ENCODE peak calls at places on chromosomes 5 and 9, in four cellular contexts. C is breast epithelium, B is HAP-1, W is heart right ventricle. E is an unnamed sample.

GRCh38 chr5:132458226-132458560 is 32.4 kb downstream of the IRF1 start:
- DNase-seq in C (no peak), W (no peak), B (no peak), E (no peak)

GRCh38 chr9:114038724-114039313 is 39.3 kb downstream of the AMBP start:
- DNase-seq in W (no peak), B (peak; percentile 1), C (no peak), E (no peak)

GRCh38 chr9:111301195-111301594 is 28.8 kb downstream of the OR2K2 start:
- DNase-seq in B (no peak), C (no peak), W (no peak), E (no peak)

GRCh38 chr5:54895816-54896341 is 89.5 kb downstream of the ESM1 start:
- DNase-seq in W (peak; percentile 29), C (peak; percentile 25), B (no peak), E (peak; percentile 34)

GRCh38 chr9:129396365-129396708 is 218.3 kb upstream of the IER5L start:
- DNase-seq in W (no peak), B (no peak), C (no peak), E (no peak)

GRCh38 chr9:133726401-133727276 is 11.5 kb downstream of the SARDH start:
- DNase-seq in W (peak; percentile 62), C (peak; percentile 37), B (peak; percentile 61), E (peak; percentile 74)

GRCh38 chr5:59099270-59099994 is 516.6 kb downstream of the RAB3C start:
- DNase-seq in W (no peak), B (no peak), C (no peak), E (no peak)

GRCh38 chr5:180328296-180329137 is 24.6 kb downstream of the GFPT2 start:
- DNase-seq in B (peak; percentile 90), C (peak; percentile 37), W (peak; percentile 70), E (peak; percentile 93)

GRCh38 chr5:145056805-145057204 is 778.3 kb downstream of the PRELID2 start:
- DNase-seq in B (no peak), C (no peak), W (no peak), E (no peak)

GRCh38 chr9:114223564-114224246 is 68.4 kb downstream of the COL27A1 start:
- DNase-seq in C (no peak), B (no peak), W (no peak), E (no peak)

GRCh38 chr5:114185274-114185673 is 176.6 kb upstream of the KCNN2 start:
- DNase-seq in C (no peak), B (no peak), W (peak; percentile 66), E (no peak)

GRCh38 chr9:13904746-13905145 is 409.2 kb downstream of the NFIB start:
- DNase-seq in C (no peak), B (no peak), W (no peak), E (no peak)

GRCh38 chr9:32627394-32627954 is 8.0 kb downstream of the TAF1L start:
- DNase-seq in C (no peak), B (no peak), W (no peak), E (no peak)

GRCh38 chr9:126952180-126952960 is 37.8 kb downstream of the RALGPS1 start:
- DNase-seq in W (no peak), B (no peak), C (no peak), E (no peak)

GRCh38 chr5:88188458-88189132 is 80.0 kb downstream of the TMEM161B start:
- DNase-seq in W (no peak), C (no peak), B (no peak), E (no peak)

GRCh38 chr9:109307380-109308240 is 13.2 kb downstream of the EPB41L4B start:
- DNase-seq in C (no peak), B (no peak), W (no peak), E (peak; percentile 94)

GRCh38 chr5:3789519-3790193 is 194.0 kb downstream of the IRX1 start:
- DNase-seq in B (no peak), W (no peak), C (no peak), E (no peak)

GRCh38 chr5:56494300-56494704 is 261.2 kb upstream of the ANKRD55 start:
- DNase-seq in C (no peak), B (no peak), W (peak; percentile 26), E (no peak)

GRCh38 chr5:143850050-143850713 is 38.2 kb downstream of the HMHB1 start:
- DNase-seq in B (no peak), C (no peak), W (no peak), E (no peak)

GRCh38 chr9:115691686-115692085 is 461.9 kb upstream of the PAPPA start:
- DNase-seq in B (no peak), W (no peak), C (no peak), E (no peak)

GRCh38 chr5:82521431-82522051 is 243.4 kb upstream of the RPS23 start:
- DNase-seq in W (no peak), B (no peak), C (no peak), E (no peak)

GRCh38 chr9:123478160-123478559 is 122.2 kb downstream of the CRB2 start:
- DNase-seq in B (no peak), W (no peak), C (no peak), E (no peak)

GRCh38 chr5:90948969-90949368 is 390.4 kb downstream of the ADGRV1 start:
- DNase-seq in W (no peak), B (no peak), C (no peak), E (no peak)

GRCh38 chr5:61097465-61097864 is 64.8 kb downstream of the SMIM15 start:
- DNase-seq in C (no peak), W (no peak), B (no peak), E (no peak)

GRCh38 chr5:179375966-179376365 is 30.7 kb upstream of the ADAMTS2 start:
- DNase-seq in C (no peak), W (no peak), B (peak; percentile 7), E (no peak)

GRCh38 chr9:15696979-15697378 is 144.1 kb downstream of the CCDC171 start:
- DNase-seq in W (no peak), C (no peak), B (no peak), E (no peak)

GRCh38 chr9:98998441-98999151 is 54.9 kb downstream of the COL15A1 start:
- DNase-seq in B (peak; percentile 85), W (peak; percentile 91), C (peak; percentile 43), E (peak; percentile 77)

GRCh38 chr9:95017062-95017461 is 290.6 kb downstream of the AOPEP start:
- DNase-seq in W (no peak), B (no peak), C (no peak), E (no peak)
- H3K4me3 ChIP-seq in W (no peak overlapping the region), B (no peak overlapping the region), C (no peak overlapping the region), E (no peak overlapping the region)

DNA sequence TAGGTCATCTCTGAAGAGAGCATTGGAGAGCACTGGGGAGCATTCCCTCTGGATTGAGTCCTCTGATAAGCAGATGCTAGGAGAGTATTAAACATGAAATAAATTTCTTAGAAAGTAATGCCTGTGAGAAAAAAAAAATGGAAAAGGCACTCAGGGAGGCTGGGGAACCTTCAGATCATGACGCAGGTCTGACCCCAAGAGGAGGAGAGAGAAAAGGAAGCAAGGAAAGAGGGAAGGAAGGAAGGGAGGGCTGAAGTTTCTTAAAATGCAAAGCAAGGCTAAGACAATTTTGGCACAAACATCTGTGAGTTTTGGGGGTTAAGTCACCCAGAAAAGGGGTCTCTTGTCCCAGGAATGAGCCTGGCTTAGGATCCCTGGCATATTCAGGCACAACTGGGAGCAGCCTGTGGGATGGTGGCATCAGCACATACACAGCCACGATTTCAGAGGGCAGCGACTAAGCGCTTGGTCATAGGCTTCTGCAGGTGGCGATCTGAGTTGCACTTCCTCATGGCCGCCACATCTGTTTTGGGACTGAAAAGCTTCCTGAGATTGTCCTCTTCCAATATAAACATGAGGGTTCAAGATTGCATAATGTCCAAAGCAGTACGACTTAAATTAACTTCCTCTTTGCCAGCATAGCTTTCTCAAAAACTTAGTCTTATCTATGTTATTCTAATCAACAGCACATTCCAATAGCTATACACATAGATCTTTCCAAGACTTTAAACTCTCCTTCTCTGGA is 692.7 kb downstream of the DNAH5 start:
- DNase-seq in C (no peak), B (no peak), W (no peak), E (no peak)
- H3K9me3 ChIP-seq in C (no peaks in the 10 kb centered on the region), B (no peaks in the 10 kb centered on the region), W (no peaks in the 10 kb centered on the region), E (peaks cover 14% of the 10 kb centered on the region)

GRCh38 chr5:64181440-64181839 is 15.8 kb downstream of the RNF180 start:
- DNase-seq in B (no peak), W (no peak), C (no peak), E (no peak)
- H3K4me3 ChIP-seq in B (no peak overlapping the region), W (no peak overlapping the region), C (no peak overlapping the region), E (no peak overlapping the region)

DNA sequence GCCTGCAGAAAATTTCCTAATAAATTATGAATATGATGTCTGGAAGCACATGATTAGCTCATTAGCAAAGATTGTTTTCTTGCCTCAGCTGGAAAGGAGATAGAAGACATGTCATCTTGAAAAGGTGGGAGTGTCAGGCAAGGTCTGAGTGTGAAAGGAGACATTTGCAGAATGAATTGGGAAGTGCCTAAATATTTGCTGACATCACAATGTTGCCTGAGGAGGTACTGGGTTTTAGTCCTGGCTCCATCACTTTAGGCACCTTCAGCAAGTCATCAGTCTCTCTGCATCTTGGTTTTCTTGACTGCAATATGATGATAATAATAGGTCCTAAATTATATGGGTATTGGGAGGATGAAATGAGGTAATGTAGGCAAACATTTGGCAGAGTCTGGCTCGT is 140.1 kb downstream of the TRPM3 start:
- DNase-seq in B (no peak), W (no peak), C (no peak), E (no peak)
- H3K9me3 ChIP-seq in B (no peaks in the 10 kb centered on the region), W (peaks cover 7% of the 10 kb centered on the region), C (peaks cover 16% of the 10 kb centered on the region), E (peaks cover 3% of the 10 kb centered on the region)